ENCODE peak calls at places on chromosome 1, in five cellular contexts. W is GDM1; L is stimulated activated CD8-positive, alpha-beta memory T cell treated with anti-CD3 and anti-CD28 coated beads, Interleukin-4, amount 100 ng/mL, for 24 hours; Q is colonic mucosa; T is neural progenitor cell. A is an unnamed sample.
A peak's percentile ranks its signal among the peaks of the same experiment; 100 is the strongest.

GRCh38 chr1:203425668-203425999 is 50.0 kb upstream of the PRELP start:
- DNase-seq in W (no peak), L (no peak), Q (no peak), T (no peak), A (no peak)

GRCh38 chr1:39892611-39893595 is 8.8 kb downstream of the MYCL start:
- DNase-seq in W (no peak), L (no peak), Q (no peak), T (peak; percentile 89), A (no peak)

GRCh38 chr1:23799570-23800395 is 771 bp downstream of the GALE start:
- DNase-seq in W (no peak), L (no peak), Q (peak; percentile 92), T (peak; percentile 75), A (no peak)

GRCh38 chr1:57411262-57411661 is 12.6 kb downstream of the DAB1 start:
- DNase-seq in W (no peak), L (no peak), Q (no peak), T (no peak), A (peak; percentile 37)

GRCh38 chr1:236888903-236889302 is 93.8 kb downstream of the MTR start:
- DNase-seq in W (no peak), L (no peak), Q (no peak), T (no peak), A (no peak)

GRCh38 chr1:10776206-10776905 is 20.1 kb downstream of the CASZ1 start:
- DNase-seq in W (no peak), L (no peak), Q (peak; percentile 66), T (no peak), A (no peak)

GRCh38 chr1:201511925-201512539 is 5.1 kb upstream of the CSRP1 start:
- DNase-seq in W (no peak), L (no peak), Q (peak; percentile 47), T (peak; percentile 54), A (no peak)

GRCh38 chr1:111197598-111198289 is 2.7 kb downstream of the DENND2D start:
- DNase-seq in W (no peak), L (no peak), Q (peak; percentile 42), T (peak; percentile 64), A (no peak)

GRCh38 chr1:75632350-75632949 is 21.5 kb upstream of the SLC44A5 start:
- DNase-seq in W (no peak), L (no peak), Q (no peak), T (peak; percentile 60), A (peak; percentile 16)

GRCh38 chr1:220808501-220809186 is 21.9 kb downstream of the MTARC1 start:
- DNase-seq in W (no peak), L (no peak), Q (no peak), T (no peak), A (no peak)

GRCh38 chr1:201346337-201346939 is 31.0 kb downstream of the TNNT2 start:
- DNase-seq in W (no peak), L (no peak), Q (peak; percentile 65), T (peak; percentile 80), A (no peak)

A was measured in HFF-Myc.